ENCODE peak calls at places on chromosomes 13 and 19, in five cellular contexts. N is H1, E is GM12878, W is HepG2, V is K562. M is an unnamed sample.

GRCh38 chr13:98766120-98766519 is 13.6 kb upstream of the SLC15A1 start:
- DNase-seq in E (no peak), N (no peak), W (no peak), V (no peak), M (no peak)

GRCh38 chr13:84844473-84844872 is 954.7 kb downstream of the SLITRK6 start:
- DNase-seq in E (no peak), W (peak), V (no peak), N (no peak), M (no peak)

GRCh38 chr19:32651729-32652140 is 23.2 kb downstream of the ANKRD27 start:
- DNase-seq in W (no peak), V (no peak), E (no peak), N (peak), M (peak)

GRCh38 chr13:21749410-21749809 is 78.5 kb downstream of the FGF9 start:
- DNase-seq in N (no peak), E (no peak), W (peak), V (no peak), M (no peak)

GRCh38 chr13:51122868-51123267 is 11.8 kb upstream of the C13orf42 start:
- DNase-seq in N (peak), V (no peak), W (peak), E (peak), M (no peak)

GRCh38 chr13:38862443-38862842 is 128.2 kb downstream of the STOML3 start:
- DNase-seq in N (no peak), V (no peak), E (no peak), W (no peak), M (no peak)

GRCh38 chr13:23987331-23987730 is 90.0 kb upstream of the C1QTNF9B start:
- DNase-seq in N (no peak), W (no peak), V (no peak), E (no peak), M (no peak)

GRCh38 chr19:46579286-46579944 is 21.7 kb upstream of the CALM3 start:
- DNase-seq in E (no peak), N (peak), W (no peak), V (no peak), M (no peak)

GRCh38 chr19:1040476-1041271 is 767 bp downstream of the ABCA7 start:
- DNase-seq in V (peak), N (peak), E (peak), W (peak), M (peak)

GRCh38 chr13:67308004-67308772 is 78.1 kb upstream of the PCDH9 start:
- DNase-seq in N (no peak), E (no peak), V (no peak), W (no peak), M (no peak)

GRCh38 chr19:33785795-33786194 is 10.9 kb upstream of the KCTD15 start:
- DNase-seq in N (no peak), E (no peak), V (no peak), W (no peak), M (no peak)

GRCh38 chr19:44951179-44952159 is 3.7 kb upstream of the CLPTM1 start:
- DNase-seq in E (no peak), V (peak), W (peak), N (peak), M (peak)

GRCh38 chr13:46154136-46154854 is 27.7 kb downstream of the LCP1 start:
- DNase-seq in V (no peak), W (no peak), N (no peak), E (no peak), M (no peak)

GRCh38 chr13:41398494-41399190 is 58.7 kb upstream of the RGCC start:
- DNase-seq in W (no peak), V (no peak), E (no peak), N (no peak), M (no peak)

GRCh38 chr13:43203781-43204180 is 180.4 kb downstream of the DNAJC15 start:
- DNase-seq in V (no peak), E (no peak), N (no peak), W (no peak), M (no peak)

GRCh38 chr19:48660854-48661731 is 11.7 kb downstream of the NTN5 start:
- DNase-seq in N (peak), W (peak), E (peak), V (peak), M (peak)

GRCh38 chr19:42140125-42140754 is 8.0 kb upstream of the POU2F2 start:
- DNase-seq in W (peak), E (no peak), N (peak), V (peak), M (peak)

GRCh38 chr13:40206241-40207109 is 460.0 kb downstream of the FOXO1 start:
- DNase-seq in W (no peak), E (peak), V (no peak), N (no peak), M (no peak)

GRCh38 chr19:33445752-33446070 is 72.2 kb downstream of the CEBPG start:
- DNase-seq in V (no peak), W (no peak), E (no peak), N (no peak), M (peak)

GRCh38 chr13:112245179-112245724 is 130.9 kb upstream of the SPACA7 start:
- DNase-seq in V (no peak), N (peak), W (no peak), E (no peak), M (no peak)

GRCh38 chr13:21338156-21338555 is 120.9 kb downstream of the ZDHHC20 start:
- DNase-seq in N (no peak), V (no peak), E (no peak), W (peak), M (no peak)

GRCh38 chr19:48554385-48555091 is 2.6 kb downstream of the SULT2B1 start:
- DNase-seq in N (peak), V (peak), W (peak), E (no peak), M (peak)

GRCh38 chr13:49265822-49266221 is 18.1 kb downstream of the CDADC1 start:
- DNase-seq in V (no peak), W (no peak), N (no peak), E (no peak), M (no peak)

GRCh38 chr13:46267166-46267565 is 55.4 kb downstream of the LRRC63 start:
- DNase-seq in V (no peak), N (no peak), E (no peak), W (no peak), M (no peak)

GRCh38 chr13:75550159-75550567 is 572 bp downstream of the UCHL3 start:
- DNase-seq in W (peak), E (no peak), N (no peak), V (peak), M (no peak)

GRCh38 chr19:48760514-48761221 is 5.3 kb downstream of the FGF21 start:
- DNase-seq in W (peak), V (peak), E (no peak), N (no peak), M (no peak)

GRCh38 chr19:42487025-42487797 is 41.1 kb downstream of the CEACAM1 start:
- DNase-seq in V (no peak), N (no peak), W (no peak), E (no peak), M (no peak)

GRCh38 chr19:33132021-33132420 is at the start of gene WDR88:
- DNase-seq in N (no peak), V (no peak), W (no peak), E (no peak), M (peak)

GRCh38 chr19:38449518-38449917 is 16.0 kb downstream of the RYR1 start:
- DNase-seq in V (no peak), N (no peak), W (no peak), E (no peak), M (no peak)

GRCh38 chr19:15173746-15174404 is 26.9 kb downstream of the NOTCH3 start:
- DNase-seq in W (peak), E (no peak), V (peak), N (no peak), M (no peak)

GRCh38 chr19:3766520-3766919 is 4.0 kb downstream of the MRPL54 start:
- DNase-seq in V (no peak), W (no peak), N (no peak), E (no peak), M (no peak)

GRCh38 chr13:28574617-28575142 is 79.8 kb upstream of the FLT1 start:
- DNase-seq in W (peak), E (peak), N (no peak), V (peak), M (no peak)

GRCh38 chr19:13955662-13956364 is 3.5 kb downstream of the DCAF15 start:
- DNase-seq in E (no peak), W (no peak), N (no peak), V (no peak), M (no peak)
- TF ChIP-seq ATF2 in E (no peak), W (no peak), N (no peak), V (no peak), M (no peak)

GRCh38 chr19:30047355-30047895 is 105.4 kb downstream of the URI1 start:
- DNase-seq in N (no peak), W (no peak), V (no peak), E (no peak), M (no peak)

GRCh38 chr19:30044273-30045259 is 102.5 kb downstream of the URI1 start:
- DNase-seq in E (no peak), N (no peak), V (no peak), W (no peak), M (no peak)

GRCh38 chr19:30049844-30050667 is 108.0 kb downstream of the URI1 start:
- DNase-seq in E (no peak), N (no peak), W (no peak), V (no peak), M (no peak)

GRCh38 chr19:30049226-30049625 is 107.2 kb downstream of the URI1 start:
- DNase-seq in W (no peak), V (no peak), N (no peak), E (no peak), M (no peak)

DNA sequence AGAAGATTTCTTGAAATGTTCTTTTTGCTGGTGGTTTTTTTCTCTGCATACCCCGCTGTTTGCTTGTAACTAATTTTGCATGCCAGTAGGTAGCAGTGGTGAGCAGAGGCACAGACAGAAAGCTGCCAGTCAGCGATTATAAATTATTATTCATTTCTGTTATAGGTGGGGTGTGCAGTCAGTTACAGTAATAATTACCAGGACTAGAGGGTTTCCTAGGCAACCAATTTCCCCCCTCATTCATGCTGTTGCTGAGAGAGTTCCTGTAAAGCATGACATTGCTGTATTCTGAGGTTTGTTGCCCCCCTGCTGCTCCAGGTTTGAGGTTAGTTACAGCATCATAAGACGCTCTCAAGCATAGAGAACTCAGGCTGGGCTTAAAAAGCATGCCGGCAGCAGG is 104.5 kb downstream of the URI1 start:
- DNase-seq in V (no peak), W (no peak), E (peak), N (no peak), M (no peak)
- TF ChIP-seq CREB1 in V (no peak), W (no peak), E (no peak), N (no peak), M (no peak)

GRCh38 chr19:19588546-19588945 is 29.9 kb downstream of the PBX4 start:
- DNase-seq in E (no peak), V (no peak), N (no peak), W (no peak), M (no peak)
- TF ChIP-seq ATF2 in E (no peak), V (no peak), N (no peak), W (no peak), M (no peak)

GRCh38 chr19:2446390-2446789 is 10.4 kb downstream of the LMNB2 start:
- DNase-seq in N (no peak), V (no peak), W (no peak), E (no peak), M (no peak)
- TF ChIP-seq CREB1 in N (no peak), V (no peak), W (no peak), E (no peak), M (no peak)

M was measured in WTC11.